ENCODE peak calls at places on chromosomes 5 and 9, in six cellular contexts. C, H, T, A, V and K are unnamed samples.

GRCh38 chr5:32230356-32231099 is 56.4 kb upstream of the GOLPH3 start:
- DNase-seq in T (no peak), H (no peak), C (no peak), V (no peak), A (no peak), K (no peak)

GRCh38 chr5:68949256-68949655 is 144.6 kb upstream of the SLC30A5 start:
- DNase-seq in V (no peak), H (no peak), A (no peak), C (no peak), T (peak), K (no peak)

GRCh38 chr5:150217041-150217440 is 27.2 kb downstream of the SLC6A7 start:
- DNase-seq in C (no peak), V (peak), H (no peak), A (no peak), T (no peak), K (no peak)

GRCh38 chr5:128539038-128539429 is 989 bp upstream of the FBN2 start:
- DNase-seq in H (no peak), V (no peak), A (no peak), T (no peak), C (no peak), K (no peak)

GRCh38 chr9:84862786-84863185 is 193.3 kb downstream of the NTRK2 start:
- DNase-seq in V (no peak), A (no peak), H (no peak), T (peak), C (no peak), K (no peak)

GRCh38 chr9:135885100-135885853 is 22.1 kb downstream of the CAMSAP1 start:
- DNase-seq in V (no peak), C (peak), T (no peak), H (no peak), A (no peak), K (no peak)

GRCh38 chr9:135021393-135021789 is 66.1 kb upstream of the OLFM1 start:
- DNase-seq in C (no peak), A (no peak), H (no peak), V (peak), T (no peak), K (no peak)

GRCh38 chr5:38267372-38267771 is 9.0 kb downstream of the EGFLAM start:
- DNase-seq in H (no peak), C (no peak), T (no peak), V (no peak), A (no peak), K (no peak)

GRCh38 chr5:120465281-120465961 is 1.3 kb downstream of the PRR16 start:
- DNase-seq in A (no peak), T (peak), C (no peak), V (peak), H (no peak), K (no peak)

GRCh38 chr5:13217636-13218035 is 726.9 kb downstream of the DNAH5 start:
- DNase-seq in A (no peak), V (no peak), T (no peak), H (no peak), C (no peak), K (no peak)

GRCh38 chr5:29218138-29218537 is 1975.3 kb upstream of the CDH6 start:
- DNase-seq in V (no peak), H (no peak), T (no peak), A (no peak), C (no peak), K (no peak)

GRCh38 chr5:54309237-54309636 is 1.1 kb downstream of the ARL15 start:
- DNase-seq in V (no peak), H (no peak), A (no peak), C (no peak), T (peak), K (no peak)

GRCh38 chr5:3595102-3595961 is at the start of gene IRX1:
- DNase-seq in A (no peak), T (no peak), H (no peak), V (no peak), C (no peak), K (no peak)

GRCh38 chr9:6997330-6997729 is 239.6 kb downstream of the KDM4C start:
- DNase-seq in A (no peak), H (no peak), V (no peak), T (no peak), C (no peak), K (no peak)

GRCh38 chr5:106454651-106455415 is 1215.9 kb downstream of the EFNA5 start:
- DNase-seq in C (no peak), V (no peak), A (peak), T (no peak), H (no peak), K (no peak)

GRCh38 chr9:124801356-124801755 is 24.4 kb downstream of the OLFML2A start:
- DNase-seq in A (no peak), T (no peak), V (no peak), H (no peak), C (no peak), K (no peak)

GRCh38 chr5:122846051-122846567 is 696 bp downstream of the SNX24 start:
- DNase-seq in V (no peak), T (no peak), H (no peak), A (no peak), C (no peak), K (no peak)

GRCh38 chr9:5388026-5388806 is 48.5 kb upstream of the RLN1 start:
- DNase-seq in V (no peak), A (no peak), T (no peak), H (no peak), C (no peak), K (no peak)

GRCh38 chr5:93607367-93608258 is 24.6 kb downstream of the NR2F1 start:
- DNase-seq in T (no peak), H (no peak), C (no peak), V (no peak), A (no peak), K (no peak)

GRCh38 chr5:117189772-117190171 is 615.1 kb upstream of the SEMA6A start:
- DNase-seq in T (no peak), H (no peak), C (no peak), V (no peak), A (no peak), K (no peak)

GRCh38 chr5:131163315-131164119 is 1.5 kb downstream of the HINT1 start:
- DNase-seq in T (no peak), A (no peak), C (no peak), H (no peak), V (no peak), K (no peak)

GRCh38 chr5:136058972-136059354 is 30.2 kb downstream of the TGFBI start:
- DNase-seq in A (no peak), V (no peak), C (no peak), H (no peak), T (no peak), K (no peak)
- H3K27ac ChIP-seq in A (peak), V (peak), C (peak), H (no peak), T (no peak), K (no peak)

GRCh38 chr5:141617682-141618029 is 1.1 kb downstream of the DIAPH1 start:
- DNase-seq in C (no peak), H (no peak), T (no peak), V (no peak), A (no peak), K (peak)

GRCh38 chr5:141618030-141618803 is 583 bp downstream of the DIAPH1 start:
- DNase-seq in H (peak), A (peak), C (peak), V (peak), T (no peak), K (peak)

GRCh38 chr5:141613344-141613743 is 5.5 kb downstream of the DIAPH1 start:
- DNase-seq in H (no peak), C (no peak), A (no peak), T (no peak), V (no peak), K (no peak)

GRCh38 chr5:141617128-141617527 is 1.7 kb downstream of the DIAPH1 start:
- DNase-seq in T (no peak), V (no peak), C (no peak), A (no peak), H (no peak), K (no peak)

GRCh38 chr5:141615991-141616715 is 2.6 kb downstream of the DIAPH1 start:
- DNase-seq in T (no peak), A (no peak), V (no peak), H (no peak), C (no peak), K (no peak)
- H3K4me3 ChIP-seq in T (peak), A (no peak), V (no peak), H (peak), C (peak), K (peak)

DNA sequence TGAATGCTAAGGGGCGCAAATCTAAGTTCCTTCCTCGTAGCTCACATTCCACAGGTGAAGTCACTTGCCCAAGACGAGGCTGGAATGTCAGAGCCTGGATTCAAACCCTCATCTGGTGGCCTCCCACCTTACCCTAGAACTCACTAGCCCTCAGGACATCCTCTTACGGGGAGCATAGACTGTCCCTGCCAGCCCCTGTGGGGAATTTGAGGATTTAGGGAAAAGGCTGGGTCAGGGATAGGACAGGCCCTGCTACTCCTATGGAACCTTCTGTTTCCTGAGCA is 45.0 kb downstream of the IRF1 start:
- DNase-seq in T (no peak), V (no peak), C (no peak), H (no peak), A (no peak), K (no peak)
- H3K27ac ChIP-seq in T (no peak), V (peak), C (peak), H (no peak), A (peak), K (no peak)

GRCh38 chr9:14910178-14910805 is at the start of gene FREM1:
- DNase-seq in H (no peak), V (peak), C (no peak), A (no peak), T (peak), K (no peak)
- H3K4me3 ChIP-seq in H (no peak), V (peak), C (peak), A (no peak), T (peak), K (no peak)

DNA sequence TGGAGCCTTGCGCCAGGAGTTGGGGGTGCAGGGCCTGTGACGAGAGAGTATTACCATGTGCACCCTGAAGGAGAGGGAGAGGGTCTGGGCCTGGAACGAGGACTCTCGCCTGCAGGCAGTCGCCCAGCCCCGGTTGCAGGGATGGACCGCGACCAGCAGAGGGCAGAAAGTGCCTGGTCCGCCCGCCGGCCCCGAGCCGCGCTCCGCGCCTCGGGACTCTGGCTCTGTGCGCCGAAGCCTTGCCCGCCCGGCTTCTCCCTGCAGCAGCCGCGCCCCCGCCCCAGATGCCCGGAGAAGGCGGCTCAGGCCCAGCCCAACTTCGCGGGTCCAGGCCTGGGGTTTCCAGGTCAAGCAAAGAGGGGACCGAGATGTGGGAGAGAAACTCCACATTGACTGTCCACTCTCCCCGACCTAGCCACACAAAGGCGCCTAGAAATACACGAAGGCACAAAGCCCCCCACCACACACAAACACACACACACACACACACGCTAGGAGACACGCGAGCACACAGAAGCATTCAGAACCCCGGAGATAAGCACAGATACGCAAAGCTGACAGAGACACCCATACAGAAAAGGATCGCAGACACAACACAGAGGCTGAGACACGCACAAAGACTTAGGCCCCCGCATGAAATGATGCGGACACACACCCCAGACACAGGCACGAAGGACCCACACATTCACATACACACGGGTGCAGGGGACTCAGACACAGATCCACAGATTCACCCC is 2.0 kb upstream of the LMX1B start:
- DNase-seq in H (peak), V (peak), C (peak), A (peak), T (peak), K (peak)
- H3K27ac ChIP-seq in H (no peak), V (no peak), C (no peak), A (no peak), T (no peak), K (no peak)

GRCh38 chr5:135398855-135399837 is at the start of gene MACROH2A1:
- DNase-seq in C (peak), H (peak), A (peak), V (peak), T (peak), K (peak)

GRCh38 chr5:135400866-135401265 is 1.8 kb upstream of the MACROH2A1 start:
- DNase-seq in V (no peak), H (no peak), T (no peak), A (no peak), C (no peak), K (no peak)

GRCh38 chr5:135399838-135400542 is 959 bp upstream of the MACROH2A1 start:
- DNase-seq in A (no peak), T (no peak), V (no peak), C (no peak), H (no peak), K (no peak)

GRCh38 chr5:135405082-135405481 is 6.1 kb upstream of the MACROH2A1 start:
- DNase-seq in V (no peak), H (no peak), T (no peak), C (no peak), A (no peak), K (no peak)
- H3K4me3 ChIP-seq in V (no peak), H (no peak), T (no peak), C (no peak), A (no peak), K (no peak)

GRCh38 chr5:137190031-137190430 is 309.1 kb downstream of the SPOCK1 start:
- DNase-seq in C (no peak), T (no peak), A (no peak), H (no peak), V (no peak), K (no peak)
- H3K27ac ChIP-seq in C (no peak), T (no peak), A (no peak), H (no peak), V (no peak), K (no peak)

GRCh38 chr5:119300311-119300670 is 55.5 kb upstream of the TNFAIP8 start:
- DNase-seq in V (no peak), A (no peak), H (no peak), C (no peak), T (no peak), K (no peak)
- H3K4me3 ChIP-seq in V (no peak), A (no peak), H (peak), C (peak), T (no peak), K (peak)

DNA sequence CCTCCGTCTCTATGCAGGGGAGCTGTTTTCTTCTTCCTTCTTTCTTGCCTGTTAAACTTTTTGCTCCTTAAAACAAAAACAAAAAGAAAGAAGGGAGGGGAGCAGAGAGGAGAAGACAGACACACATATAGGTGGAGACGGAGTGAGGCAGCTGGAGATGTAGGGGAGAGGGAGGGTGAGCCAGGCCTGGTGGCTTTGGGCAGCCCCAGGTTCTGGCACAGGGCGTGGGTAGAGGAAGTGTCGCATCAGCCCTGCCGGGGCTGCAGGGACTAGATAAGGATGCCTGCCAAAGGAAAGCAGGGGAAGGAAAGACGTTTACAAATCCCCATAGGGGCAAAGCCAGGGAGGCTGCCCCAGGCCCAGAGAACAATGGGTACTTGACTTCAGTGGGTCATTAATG is 38.7 kb upstream of the PTGS1 start:
- DNase-seq in V (no peak), H (no peak), A (no peak), C (no peak), T (no peak), K (no peak)
- H3K27ac ChIP-seq in V (no peak), H (no peak), A (no peak), C (no peak), T (no peak), K (no peak)

DNA sequence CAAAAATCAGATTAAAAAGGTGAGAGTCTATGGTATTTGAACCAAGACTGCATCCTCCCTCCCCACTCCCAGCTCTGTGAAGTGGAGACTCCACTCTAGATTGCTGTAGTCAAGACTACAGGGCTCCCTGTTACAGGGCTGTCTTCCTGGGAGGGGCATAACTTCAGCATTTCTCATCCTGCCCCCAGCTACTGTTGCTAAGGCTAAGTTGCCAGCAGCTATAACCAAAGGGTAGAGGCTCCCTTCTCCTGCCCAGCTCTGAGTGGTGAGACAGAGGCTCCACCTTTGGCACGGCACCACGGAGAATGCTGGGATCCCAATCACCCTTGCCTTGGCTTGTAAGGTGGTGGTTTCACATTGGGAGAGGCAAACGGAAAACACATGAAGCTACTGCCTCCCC is 39.2 kb upstream of the GCNT4 start:
- DNase-seq in C (no peak), A (no peak), H (no peak), V (no peak), T (no peak), K (no peak)
- H3K4me3 ChIP-seq in C (no peak), A (no peak), H (no peak), V (no peak), T (no peak), K (no peak)